ENCODE peak calls at places on chromosomes 3 and 15, in four cellular contexts. E, G, W and L are unnamed samples.
A peak's percentile ranks its signal among the peaks of the same experiment; 100 is the strongest.

GRCh38 chr15:28881170-28881569 is 4.6 kb upstream of the APBA2 start:
- DNase-seq in W (no peak), E (no peak), G (no peak), L (no peak)

GRCh38 chr15:29687939-29688884 is 134.1 kb downstream of the TJP1 start:
- DNase-seq in E (no peak), W (no peak), G (no peak), L (no peak)

GRCh38 chr3:53155763-53156162 is 5.2 kb upstream of the PRKCD start:
- DNase-seq in G (peak; percentile 43), E (no peak), W (no peak), L (no peak)

GRCh38 chr3:13452490-13453335 is 27.4 kb upstream of the HDAC11 start:
- DNase-seq in E (no peak), G (peak; percentile 67), W (peak; percentile 18), L (no peak)

GRCh38 chr15:64356443-64357040 is 569 bp upstream of the CSNK1G1 start:
- DNase-seq in G (peak; percentile 8), W (peak; percentile 65), E (no peak), L (no peak)

GRCh38 chr3:176097036-176097435 is 1100.2 kb downstream of the TBL1XR1 start:
- DNase-seq in E (no peak), G (peak; percentile 11), W (no peak), L (no peak)

GRCh38 chr15:41779662-41780157 is 5.4 kb downstream of the MAPKBP1 start:
- DNase-seq in G (no peak), E (no peak), W (no peak), L (no peak)

GRCh38 chr15:101358895-101359294 is 63.8 kb upstream of the SNRPA1 start:
- DNase-seq in G (no peak), W (no peak), E (no peak), L (no peak)

GRCh38 chr3:44439499-44440295 is 37.8 kb downstream of the ZNF445 start:
- DNase-seq in W (no peak), E (peak; percentile 91), G (no peak), L (no peak)

GRCh38 chr15:69341356-69341755 is 42.6 kb downstream of the PAQR5 start:
- DNase-seq in E (no peak), G (no peak), W (no peak), L (no peak)

GRCh38 chr3:141235661-141236171 is 4.1 kb downstream of the PXYLP1 start:
- DNase-seq in G (no peak), W (no peak), E (no peak), L (peak; percentile 62)